ENCODE peak calls at places on chromosomes 1 and 21, in four cellular contexts. Z is BJ, D is HCT116, A is adipocyte. Y is an unnamed sample.
A peak's percentile ranks its signal among the peaks of the same experiment; 100 is the strongest.

GRCh38 chr1:197314672-197315071 is 46.6 kb downstream of the CRB1 start:
- DNase-seq in D (no peak), Z (no peak), A (no peak), Y (no peak)

GRCh38 chr1:85048296-85049064 is at the start of gene MCOLN3:
- DNase-seq in Z (no peak), D (peak; percentile 19), A (peak; percentile 50), Y (no peak)

GRCh38 chr1:170340259-170340658 is 191.7 kb upstream of the GORAB start:
- DNase-seq in Z (no peak), D (no peak), A (no peak), Y (no peak)

GRCh38 chr1:105442901-105443300 is 1613.6 kb upstream of the PRMT6 start:
- DNase-seq in Z (no peak), D (no peak), A (peak; percentile 52), Y (no peak)

GRCh38 chr1:27402349-27402754 is 9.9 kb downstream of the GPR3 start:
- DNase-seq in A (peak; percentile 72), Z (no peak), D (no peak), Y (no peak)

GRCh38 chr1:62539028-62539447 is 58.3 kb upstream of the ANGPTL3 start:
- DNase-seq in Z (no peak), D (no peak), A (no peak), Y (no peak)

GRCh38 chr1:228740991-228741390 is 5.7 kb downstream of the RHOU start:
- DNase-seq in D (no peak), Z (no peak), A (no peak), Y (no peak)

GRCh38 chr1:53076721-53077598 is 14.9 kb downstream of the PODN start:
- DNase-seq in A (no peak), D (no peak), Z (no peak), Y (no peak)

GRCh38 chr21:33643658-33644311 is 1.5 kb downstream of the ITSN1 start:
- DNase-seq in Z (no peak), D (no peak), A (peak; percentile 52), Y (no peak)

GRCh38 chr1:234707641-234708040 is 97.7 kb upstream of the IRF2BP2 start:
- DNase-seq in D (no peak), A (peak; percentile 59), Z (no peak), Y (no peak)

GRCh38 chr1:32372149-32372756 is 9.9 kb downstream of the TSSK3 start:
- DNase-seq in D (no peak), Z (no peak), A (no peak), Y (no peak)

GRCh38 chr1:184002071-184002470 is 35.5 kb downstream of the COLGALT2 start:
- DNase-seq in Z (peak; percentile 66), D (peak; percentile 77), A (peak; percentile 80), Y (peak; percentile 17)

GRCh38 chr1:103953386-103953785 is 203.7 kb downstream of the AMY1C start:
- DNase-seq in D (no peak), Z (no peak), A (peak; percentile 16), Y (no peak)

GRCh38 chr1:17539526-17540254 is at the start of gene ARHGEF10L:
- DNase-seq in D (no peak), A (peak; percentile 77), Z (no peak), Y (no peak)

GRCh38 chr1:225849905-225850304 is 32.3 kb downstream of the TMEM63A start:
- DNase-seq in Z (no peak), D (no peak), A (no peak), Y (no peak)

GRCh38 chr1:211736351-211736915 is 61.0 kb upstream of the NEK2 start:
- DNase-seq in A (no peak), Z (no peak), D (no peak), Y (no peak)

GRCh38 chr1:154837679-154838171 is 32.4 kb downstream of the KCNN3 start:
- DNase-seq in A (no peak), Z (no peak), D (no peak), Y (no peak)

GRCh38 chr1:229430761-229431269 is 3.1 kb downstream of the ACTA1 start:
- DNase-seq in A (peak; percentile 67), D (no peak), Z (no peak), Y (no peak)

GRCh38 chr1:15870421-15870820 is 22.9 kb downstream of the SPEN start:
- DNase-seq in Z (no peak), D (no peak), A (no peak), Y (no peak)

GRCh38 chr1:192489748-192490147 is 85.8 kb upstream of the RGS1 start:
- DNase-seq in D (no peak), Z (peak; percentile 89), A (peak; percentile 83), Y (no peak)

GRCh38 chr1:235657269-235657668 is 7.7 kb upstream of the GNG4 start:
- DNase-seq in D (no peak), Z (no peak), A (no peak), Y (no peak)

GRCh38 chr1:42176902-42177519 is 12.5 kb upstream of the GUCA2A start:
- DNase-seq in A (peak; percentile 59), D (no peak), Z (no peak), Y (no peak)

GRCh38 chr1:116693759-116694482 is 26.4 kb upstream of the IGSF3 start:
- DNase-seq in A (peak; percentile 50), Z (peak; percentile 4), D (no peak), Y (peak; percentile 96)

GRCh38 chr1:31883357-31883942 is 54.7 kb downstream of the PTP4A2 start:
- DNase-seq in Z (no peak), D (no peak), A (no peak), Y (no peak)

GRCh38 chr21:44552136-44552535 is 831 bp upstream of the KRTAP10-2 start:
- DNase-seq in A (no peak), Z (no peak), D (no peak), Y (no peak)

GRCh38 chr1:67077593-67077992 is 23.6 kb upstream of the SLC35D1 start:
- DNase-seq in A (no peak), Z (no peak), D (no peak), Y (no peak)

GRCh38 chr1:3772027-3772714 is 378 bp upstream of the SMIM1 start:
- DNase-seq in Z (no peak), A (peak; percentile 85), D (peak; percentile 65), Y (peak; percentile 60)

GRCh38 chr1:242524571-242525359 is at the start of gene PLD5:
- DNase-seq in D (no peak), A (no peak), Z (no peak), Y (no peak)
- H3K27me3 ChIP-seq in D (no peaks in the 10 kb centered on the region), A (peaks cover 31% of the 10 kb centered on the region), Z (peaks cover 18% of the 10 kb centered on the region), Y (peaks cover 18% of the 10 kb centered on the region)

GRCh38 chr1:98044766-98045165 is 123.9 kb upstream of the DPYD start:
- DNase-seq in D (no peak), A (no peak), Z (no peak), Y (no peak)
- H3K27me3 ChIP-seq in D (no peaks in the 10 kb centered on the region), A (peaks cover 12% of the 10 kb centered on the region), Z (no peaks in the 10 kb centered on the region), Y (peaks cover 31% of the 10 kb centered on the region)

DNA sequence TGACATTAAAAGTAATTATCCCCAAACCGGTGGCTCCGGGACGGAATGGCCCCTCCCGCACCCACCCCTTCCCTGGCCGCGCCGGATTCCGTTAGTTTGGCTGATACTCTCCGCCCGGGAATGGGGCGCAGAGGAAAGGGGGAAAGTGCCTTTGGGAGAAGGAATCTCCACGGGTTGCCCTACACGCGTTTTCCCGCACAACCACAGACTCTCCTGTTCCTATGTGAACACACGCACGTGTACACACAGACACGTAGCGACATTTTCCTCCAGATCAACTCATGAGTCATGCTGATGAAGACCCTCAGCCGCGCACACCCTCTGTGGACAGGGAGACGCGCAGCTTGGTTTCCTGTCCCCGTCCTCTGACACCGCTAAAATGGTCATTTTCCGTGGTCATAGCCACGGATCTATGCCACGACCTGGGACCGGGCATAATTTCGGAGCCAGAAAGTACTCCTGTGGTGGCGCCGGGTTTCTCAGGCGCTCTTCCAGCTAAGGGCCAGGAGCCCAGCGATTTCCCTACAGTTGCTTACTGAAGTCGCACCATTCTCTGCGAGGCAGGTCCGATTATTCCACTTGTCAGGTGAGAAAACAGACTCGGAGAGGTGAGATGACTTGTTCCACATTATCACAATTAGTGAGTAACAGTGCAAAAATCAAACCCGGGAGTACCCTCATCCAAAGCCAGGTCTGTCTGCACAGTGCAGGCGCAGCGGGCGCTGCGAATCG is 4.0 kb upstream of the DMRTA2 start:
- DNase-seq in Z (no peak), D (no peak), A (no peak), Y (no peak)
- H3K27me3 ChIP-seq in Z (peaks cover 82% of the 10 kb centered on the region), D (no peaks in the 10 kb centered on the region), A (peaks cover 95% of the 10 kb centered on the region), Y (peaks cover 98% of the 10 kb centered on the region)

DNA sequence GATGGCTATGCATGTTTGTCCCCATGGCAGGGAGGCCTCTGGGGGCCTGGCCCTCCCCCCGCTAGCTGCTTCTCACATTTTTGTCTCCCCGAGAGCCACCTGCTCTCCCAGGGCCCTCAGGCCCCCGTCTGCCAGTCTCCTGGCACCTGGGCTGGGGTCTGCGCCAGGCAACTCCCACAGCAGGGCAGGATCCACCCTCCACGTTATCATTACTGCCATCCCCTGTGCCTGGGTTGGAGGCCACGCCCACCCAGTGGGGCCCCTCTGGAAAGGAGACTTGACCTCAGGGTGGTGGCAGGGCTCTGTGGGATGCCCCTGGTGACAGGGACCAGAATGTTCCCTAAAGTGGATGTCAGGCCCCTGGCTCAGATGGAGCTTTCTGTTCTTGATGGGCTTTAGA is 66.5 kb downstream of the SKI start:
- DNase-seq in Z (no peak), D (no peak), A (no peak), Y (no peak)
- H3K27me3 ChIP-seq in Z (no peaks in the 10 kb centered on the region), D (no peaks in the 10 kb centered on the region), A (no peaks in the 10 kb centered on the region), Y (no peaks in the 10 kb centered on the region)

GRCh38 chr21:36696390-36696639 is 2.6 kb upstream of the SIM2 start:
- DNase-seq in D (no peak), A (no peak), Z (no peak), Y (no peak)
- H3K27me3 ChIP-seq in D (no peaks in the 10 kb centered on the region), A (peaks cover 76% of the 10 kb centered on the region), Z (peaks cover 85% of the 10 kb centered on the region), Y (peaks cover 99% of the 10 kb centered on the region)

GRCh38 chr1:110454328-110454727 is 3.4 kb downstream of the PROK1 start:
- DNase-seq in D (no peak), Z (no peak), A (no peak), Y (no peak)

GRCh38 chr1:110455151-110455550 is 4.2 kb downstream of the PROK1 start:
- DNase-seq in Z (no peak), D (no peak), A (no peak), Y (no peak)

GRCh38 chr1:110450928-110451327 is at the start of gene PROK1:
- DNase-seq in D (no peak), A (no peak), Z (no peak), Y (no peak)

GRCh38 chr1:110452330-110452729 is 1.4 kb downstream of the PROK1 start:
- DNase-seq in D (no peak), A (no peak), Z (no peak), Y (no peak)

GRCh38 chr1:110453829-110454228 is 2.9 kb downstream of the PROK1 start:
- DNase-seq in D (no peak), A (no peak), Z (no peak), Y (no peak)
- H3K27me3 ChIP-seq in D (peaks cover 32% of the 10 kb centered on the region), A (peaks cover 39% of the 10 kb centered on the region), Z (peaks cover 27% of the 10 kb centered on the region), Y (peaks cover 14% of the 10 kb centered on the region)

DNA sequence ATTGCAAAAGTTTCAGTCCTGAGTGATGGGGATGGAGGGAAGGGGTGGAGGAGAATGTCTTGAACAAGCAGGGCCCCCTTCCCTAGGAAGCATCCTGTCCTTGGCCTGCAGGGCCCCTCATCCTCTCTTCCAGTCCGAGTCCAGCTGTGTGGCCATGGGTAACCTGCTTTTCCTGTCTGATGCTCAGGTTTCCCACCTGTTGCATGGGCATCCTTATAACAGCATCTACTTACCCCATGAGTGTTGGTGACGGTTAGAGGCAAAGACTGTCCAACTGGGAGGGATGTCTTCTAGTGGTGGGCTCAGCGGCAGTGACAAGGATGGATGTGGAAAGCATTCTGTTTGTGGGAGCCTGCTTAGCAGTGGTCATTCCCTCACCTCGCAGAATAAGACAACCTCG is 1.9 kb downstream of the UBL4B start:
- DNase-seq in D (no peak), A (no peak), Z (no peak), Y (no peak)
- H3K27me3 ChIP-seq in D (peaks cover 7% of the 10 kb centered on the region), A (peaks cover 21% of the 10 kb centered on the region), Z (peaks cover 4% of the 10 kb centered on the region), Y (peaks cover 36% of the 10 kb centered on the region)

GRCh38 chr1:22671999-22672398 is 19.0 kb downstream of the C1QB start:
- DNase-seq in A (no peak), D (no peak), Z (no peak), Y (no peak)
- H3K27me3 ChIP-seq in A (peaks cover 62% of the 10 kb centered on the region), D (peaks cover 18% of the 10 kb centered on the region), Z (peaks cover 34% of the 10 kb centered on the region), Y (peaks cover 20% of the 10 kb centered on the region)

Y was measured in keratinocyte.